ENCODE peak calls at places on chromosomes 1 and 21, in seven cellular contexts. One of them, this sample, is unnamed.

GRCh38 chr1:225668222-225668621 is 15.3 kb upstream of the ENAH start:
- DNase-seq in GM20000: no peak
- DNase-seq in D721Med: no peak
- DNase-seq in B cell: no peak
- DNase-seq in GM12865: no peak
- DNase-seq in CD8-positive, alpha-beta T cell: no peak
- DNase-seq in epithelial cell of esophagus: no peak
- DNase-seq in this sample: no peak

GRCh38 chr1:51044199-51044598 is 57.8 kb upstream of the C1orf185 start:
- DNase-seq in GM12865: no peak
- DNase-seq in epithelial cell of esophagus: no peak
- DNase-seq in D721Med: no peak
- DNase-seq in GM20000: no peak
- DNase-seq in B cell: no peak
- DNase-seq in CD8-positive, alpha-beta T cell: no peak
- DNase-seq in this sample: no peak

GRCh38 chr1:180194546-180195207 is 35.4 kb upstream of the LHX4 start:
- DNase-seq in epithelial cell of esophagus: no peak
- DNase-seq in GM20000: no peak
- DNase-seq in B cell: no peak
- DNase-seq in D721Med: no peak
- DNase-seq in GM12865: no peak
- DNase-seq in CD8-positive, alpha-beta T cell: no peak
- DNase-seq in this sample: no peak

GRCh38 chr1:53380296-53380695 is 52.4 kb upstream of the LRP8 start:
- DNase-seq in GM12865: no peak
- DNase-seq in B cell: no peak
- DNase-seq in epithelial cell of esophagus: no peak
- DNase-seq in CD8-positive, alpha-beta T cell: no peak
- DNase-seq in GM20000: no peak
- DNase-seq in D721Med: no peak
- DNase-seq in this sample: no peak

GRCh38 chr21:44822484-44823178 is 4.8 kb upstream of the SUMO3 start:
- DNase-seq in GM20000: no peak
- DNase-seq in CD8-positive, alpha-beta T cell: no peak
- DNase-seq in epithelial cell of esophagus: no peak
- DNase-seq in GM12865: no peak
- DNase-seq in B cell: no peak
- DNase-seq in D721Med: no peak
- DNase-seq in this sample: no peak

GRCh38 chr1:195096051-195096521 is 1512.2 kb downstream of the KCNT2 start:
- DNase-seq in B cell: no peak
- DNase-seq in CD8-positive, alpha-beta T cell: no peak
- DNase-seq in GM20000: no peak
- DNase-seq in epithelial cell of esophagus: no peak
- DNase-seq in D721Med: no peak
- DNase-seq in GM12865: no peak
- DNase-seq in this sample: no peak

GRCh38 chr1:111032295-111032897 is 68.7 kb upstream of the LRIF1 start:
- DNase-seq in GM20000: peak
- DNase-seq in D721Med: no peak
- DNase-seq in B cell: peak
- DNase-seq in CD8-positive, alpha-beta T cell: peak
- DNase-seq in epithelial cell of esophagus: peak
- DNase-seq in GM12865: peak
- DNase-seq in this sample: peak

GRCh38 chr1:247639381-247639981 is 34.1 kb downstream of the OR2G3 start:
- DNase-seq in B cell: no peak
- DNase-seq in D721Med: no peak
- DNase-seq in GM12865: no peak
- DNase-seq in CD8-positive, alpha-beta T cell: peak
- DNase-seq in GM20000: no peak
- DNase-seq in epithelial cell of esophagus: peak
- DNase-seq in this sample: no peak

GRCh38 chr1:37558411-37558810 is 1.7 kb downstream of the DNALI1 start:
- DNase-seq in CD8-positive, alpha-beta T cell: no peak
- DNase-seq in GM12865: no peak
- DNase-seq in D721Med: no peak
- DNase-seq in GM20000: no peak
- DNase-seq in epithelial cell of esophagus: no peak
- DNase-seq in B cell: no peak
- DNase-seq in this sample: no peak

GRCh38 chr1:229231754-229232119 is 39.2 kb upstream of the RAB4A start:
- DNase-seq in D721Med: no peak
- DNase-seq in CD8-positive, alpha-beta T cell: no peak
- DNase-seq in epithelial cell of esophagus: no peak
- DNase-seq in GM20000: no peak
- DNase-seq in GM12865: no peak
- DNase-seq in B cell: no peak
- DNase-seq in this sample: no peak
- TF ChIP-seq CTCF in D721Med: no peak
- TF ChIP-seq CTCF in CD8-positive, alpha-beta T cell: no peak
- TF ChIP-seq CTCF in epithelial cell of esophagus: no peak
- TF ChIP-seq CTCF in GM20000: no peak
- TF ChIP-seq CTCF in GM12865: no peak
- TF ChIP-seq CTCF in B cell: no peak
- TF ChIP-seq CTCF in this sample: no peak

DNA sequence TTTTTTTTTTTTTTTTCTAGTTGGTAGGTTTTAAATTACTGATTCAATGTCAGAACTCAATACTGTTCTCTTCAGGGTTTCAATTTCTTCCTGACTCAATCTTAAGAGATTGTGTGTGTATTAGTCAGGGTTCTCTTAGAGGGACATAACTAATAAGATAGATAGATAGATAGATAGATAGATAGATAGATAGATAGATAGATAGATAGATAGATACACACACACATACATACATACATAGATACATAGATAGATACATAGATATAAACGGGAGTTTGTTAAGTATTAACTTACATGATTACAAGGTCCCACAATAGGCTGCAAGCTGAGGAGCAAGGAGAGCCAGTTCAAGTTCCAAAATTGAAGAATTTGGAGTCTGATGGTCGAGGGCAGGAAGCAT is 251.3 kb downstream of the SMYD3 start:
- DNase-seq in D721Med: no peak
- DNase-seq in B cell: no peak
- DNase-seq in GM12865: no peak
- DNase-seq in CD8-positive, alpha-beta T cell: no peak
- DNase-seq in epithelial cell of esophagus: no peak
- DNase-seq in GM20000: no peak
- DNase-seq in this sample: no peak
- TF ChIP-seq CTCF in D721Med: no peak
- TF ChIP-seq CTCF in B cell: no peak
- TF ChIP-seq CTCF in GM12865: no peak
- TF ChIP-seq CTCF in CD8-positive, alpha-beta T cell: no peak
- TF ChIP-seq CTCF in epithelial cell of esophagus: no peak
- TF ChIP-seq CTCF in GM20000: no peak
- TF ChIP-seq CTCF in this sample: no peak

DNA sequence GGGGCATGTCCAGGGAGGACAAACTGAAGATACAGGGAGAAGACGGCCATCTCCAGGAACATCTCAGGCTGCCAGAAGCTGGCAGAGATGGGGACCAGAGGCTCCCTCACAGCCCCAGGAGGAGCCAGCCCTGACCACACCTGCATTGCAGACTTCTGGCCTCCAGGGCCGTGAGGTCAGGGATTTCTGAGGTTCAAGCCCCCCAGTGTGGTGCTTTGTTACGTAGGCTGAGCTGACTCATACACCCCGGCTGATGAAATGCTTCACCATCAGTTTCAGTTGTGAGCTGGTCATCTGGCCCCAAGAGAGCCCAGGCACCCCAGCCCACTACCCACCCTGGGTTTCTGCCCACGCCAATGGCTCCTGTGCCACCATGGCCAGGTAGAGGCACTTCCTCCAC is 106.4 kb downstream of the SIK1 start:
- DNase-seq in B cell: no peak
- DNase-seq in GM20000: no peak
- DNase-seq in GM12865: no peak
- DNase-seq in D721Med: no peak
- DNase-seq in CD8-positive, alpha-beta T cell: no peak
- DNase-seq in epithelial cell of esophagus: no peak
- DNase-seq in this sample: no peak
- TF ChIP-seq CTCF in B cell: no peak
- TF ChIP-seq CTCF in GM20000: no peak
- TF ChIP-seq CTCF in GM12865: no peak
- TF ChIP-seq CTCF in D721Med: no peak
- TF ChIP-seq CTCF in CD8-positive, alpha-beta T cell: no peak
- TF ChIP-seq CTCF in epithelial cell of esophagus: no peak
- TF ChIP-seq CTCF in this sample: no peak

GRCh38 chr1:150484861-150485260 is 2.4 kb upstream of the TARS2 start:
- DNase-seq in epithelial cell of esophagus: peak
- DNase-seq in CD8-positive, alpha-beta T cell: no peak
- DNase-seq in GM20000: no peak
- DNase-seq in B cell: no peak
- DNase-seq in D721Med: no peak
- DNase-seq in GM12865: peak
- DNase-seq in this sample: no peak
- TF ChIP-seq CTCF in epithelial cell of esophagus: peak
- TF ChIP-seq CTCF in CD8-positive, alpha-beta T cell: no peak
- TF ChIP-seq CTCF in GM20000: no peak
- TF ChIP-seq CTCF in B cell: no peak
- TF ChIP-seq CTCF in D721Med: peak
- TF ChIP-seq CTCF in GM12865: no peak
- TF ChIP-seq CTCF in this sample: no peak

DNA sequence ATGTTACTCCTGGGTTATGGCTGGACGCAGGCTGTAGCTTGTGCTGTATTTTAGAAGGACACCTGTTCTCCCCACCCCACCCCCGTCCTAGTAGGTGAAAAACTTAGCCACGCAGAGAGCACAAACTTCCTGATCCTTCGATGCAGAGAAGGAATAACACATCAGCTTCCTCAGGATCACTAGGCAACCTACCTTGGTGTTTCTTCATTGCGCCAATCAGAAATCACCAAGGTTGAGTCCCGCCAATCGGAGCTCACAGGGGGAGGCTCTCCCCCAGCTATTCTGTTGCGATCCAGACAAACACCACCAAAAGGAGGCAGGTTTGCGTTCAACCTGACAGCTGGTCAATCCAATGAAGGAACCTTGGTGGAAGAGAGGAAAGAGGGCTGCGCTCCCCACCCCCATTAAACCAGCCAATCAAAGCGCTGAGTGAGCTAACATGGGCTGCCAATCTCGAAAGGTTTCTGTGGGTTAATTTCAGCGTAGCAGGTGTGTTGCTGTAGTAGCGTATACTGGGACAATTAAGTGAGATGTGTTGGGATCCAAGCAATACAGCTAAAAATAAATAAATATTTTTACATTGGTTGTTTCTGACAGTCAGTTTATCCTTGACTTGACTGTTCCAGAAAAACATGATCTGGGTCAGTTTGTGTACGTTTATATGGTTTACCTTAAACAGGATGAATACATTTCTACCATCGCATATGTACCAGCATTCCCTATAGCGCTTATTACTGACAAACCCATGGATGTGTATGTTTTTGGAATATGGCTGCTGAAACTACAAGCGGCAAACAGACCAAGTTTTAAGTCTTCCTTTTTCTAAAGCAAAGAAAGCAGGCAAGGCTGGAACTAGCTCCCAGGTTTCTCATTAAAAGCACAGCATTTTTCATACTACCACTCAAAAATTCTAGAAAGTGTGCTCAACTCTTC is at the start of gene GOLPH3L:
- DNase-seq in B cell: peak
- DNase-seq in CD8-positive, alpha-beta T cell: peak
- DNase-seq in D721Med: peak
- DNase-seq in epithelial cell of esophagus: peak
- DNase-seq in GM12865: peak
- DNase-seq in GM20000: peak
- DNase-seq in this sample: peak
- TF ChIP-seq CTCF in B cell: no peak
- TF ChIP-seq CTCF in CD8-positive, alpha-beta T cell: no peak
- TF ChIP-seq CTCF in D721Med: no peak
- TF ChIP-seq CTCF in epithelial cell of esophagus: peak
- TF ChIP-seq CTCF in GM12865: peak
- TF ChIP-seq CTCF in GM20000: no peak
- TF ChIP-seq CTCF in this sample: no peak

DNA sequence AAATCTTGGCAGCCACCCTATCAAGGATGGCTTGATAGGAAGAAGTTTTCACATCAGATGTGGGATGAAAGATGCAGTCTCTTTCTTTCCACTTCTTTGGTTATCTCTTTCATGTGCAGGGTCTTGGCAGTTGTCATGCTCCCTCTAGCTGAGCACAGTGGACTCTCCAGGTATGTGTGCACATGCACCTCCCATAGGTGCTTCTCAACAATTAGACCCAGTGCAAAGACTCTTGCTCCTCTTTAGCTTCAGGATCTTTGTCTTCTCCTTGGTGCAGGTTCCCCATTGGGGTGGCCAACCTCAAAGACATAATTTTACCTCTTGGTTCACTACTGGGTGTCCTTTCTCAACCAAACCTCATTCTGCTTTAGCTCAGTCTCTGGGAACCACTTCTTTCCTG is 80.7 kb downstream of the TBX15 start:
- DNase-seq in D721Med: no peak
- DNase-seq in CD8-positive, alpha-beta T cell: no peak
- DNase-seq in GM12865: no peak
- DNase-seq in GM20000: no peak
- DNase-seq in epithelial cell of esophagus: no peak
- DNase-seq in B cell: no peak
- DNase-seq in this sample: no peak
- TF ChIP-seq CTCF in D721Med: no peak
- TF ChIP-seq CTCF in CD8-positive, alpha-beta T cell: no peak
- TF ChIP-seq CTCF in GM12865: no peak
- TF ChIP-seq CTCF in GM20000: no peak
- TF ChIP-seq CTCF in epithelial cell of esophagus: no peak
- TF ChIP-seq CTCF in B cell: no peak
- TF ChIP-seq CTCF in this sample: no peak

DNA sequence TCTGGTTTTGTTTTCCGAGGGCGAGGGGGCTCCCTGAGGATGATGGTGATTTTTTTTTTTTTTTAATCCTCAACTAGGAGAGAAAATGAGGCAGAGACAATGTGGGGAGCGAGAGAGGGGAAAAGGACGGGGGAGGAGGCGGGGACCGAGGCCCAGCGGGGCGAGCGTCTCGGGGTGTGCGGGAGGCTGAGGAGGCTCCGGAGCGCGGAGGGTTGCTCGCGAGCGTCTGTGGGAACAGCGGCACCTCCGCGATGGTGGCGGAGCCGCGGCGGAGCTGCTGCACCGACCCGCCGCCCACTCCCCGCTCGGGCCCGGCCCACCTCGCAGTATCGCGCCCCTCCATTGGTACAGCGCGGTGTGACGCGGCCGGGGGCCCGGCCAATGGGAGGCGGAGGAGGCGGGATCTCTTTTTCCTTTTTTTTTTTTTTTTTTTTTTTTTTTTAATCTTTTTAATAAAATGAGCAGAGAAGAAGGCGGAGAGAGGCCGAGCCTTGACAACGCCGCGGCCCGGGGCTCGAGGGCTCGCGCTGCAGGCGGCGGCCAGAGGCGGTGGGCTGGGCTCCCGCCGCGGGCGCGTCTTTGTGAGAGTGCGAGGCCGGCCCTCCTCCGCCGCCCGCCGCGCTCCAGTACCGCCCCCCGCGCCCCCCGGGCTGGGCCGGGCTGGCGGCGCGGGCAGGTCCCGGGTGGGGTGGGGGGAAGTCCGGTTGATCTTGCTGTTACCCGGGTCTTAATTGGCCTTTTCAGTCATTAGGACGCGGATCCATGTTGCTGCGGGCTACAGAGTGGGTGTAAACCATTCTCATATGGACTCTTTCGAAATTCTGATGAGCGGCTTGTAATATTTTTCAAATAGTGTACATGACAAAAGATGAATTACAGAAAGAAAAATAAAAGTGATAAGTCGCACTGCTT is at the start of gene RERE:
- DNase-seq in D721Med: peak
- DNase-seq in B cell: peak
- DNase-seq in GM12865: peak
- DNase-seq in CD8-positive, alpha-beta T cell: peak
- DNase-seq in GM20000: peak
- DNase-seq in epithelial cell of esophagus: peak
- DNase-seq in this sample: peak
- TF ChIP-seq CTCF in D721Med: no peak
- TF ChIP-seq CTCF in B cell: no peak
- TF ChIP-seq CTCF in GM12865: no peak
- TF ChIP-seq CTCF in CD8-positive, alpha-beta T cell: no peak
- TF ChIP-seq CTCF in GM20000: no peak
- TF ChIP-seq CTCF in epithelial cell of esophagus: peak
- TF ChIP-seq CTCF in this sample: no peak

GRCh38 chr1:161225534-161226319 is at the start of gene TOMM40L:
- DNase-seq in CD8-positive, alpha-beta T cell: peak
- DNase-seq in D721Med: peak
- DNase-seq in B cell: peak
- DNase-seq in GM20000: peak
- DNase-seq in epithelial cell of esophagus: peak
- DNase-seq in GM12865: peak
- DNase-seq in this sample: peak
- TF ChIP-seq CTCF in CD8-positive, alpha-beta T cell: peak
- TF ChIP-seq CTCF in D721Med: peak
- TF ChIP-seq CTCF in B cell: peak
- TF ChIP-seq CTCF in GM20000: peak
- TF ChIP-seq CTCF in epithelial cell of esophagus: peak
- TF ChIP-seq CTCF in GM12865: peak
- TF ChIP-seq CTCF in this sample: peak